ENCODE peak calls at places on chromosomes 1 and 21, in eight cellular contexts. O is uterus, N is HCT116, J is astrocyte, E is cardiac fibroblast, B is mucosa of descending colon, W is heart right ventricle, A is bronchial epithelial cell. I is an unnamed sample.

GRCh38 chr1:164836614-164837018 is 277.6 kb downstream of the PBX1 start:
- DNase-seq in O (no peak), N (no peak), J (no peak), E (no peak), B (no peak), W (peak; percentile 20), A (no peak), I (no peak)

GRCh38 chr1:232704694-232705680 is 75.1 kb upstream of the SIPA1L2 start:
- DNase-seq in O (peak; percentile 67), N (peak; percentile 37), J (peak; percentile 89), E (peak; percentile 76), B (no peak), W (no peak), A (peak; percentile 96), I (peak; percentile 86)

GRCh38 chr1:106876384-106876783 is 180.1 kb upstream of the PRMT6 start:
- DNase-seq in O (no peak), N (no peak), J (no peak), E (no peak), B (no peak), W (no peak), A (no peak), I (no peak)

GRCh38 chr1:197577580-197577979 is 197.7 kb downstream of the DENND1B start:
- DNase-seq in O (no peak), N (no peak), J (peak; percentile 54), E (no peak), B (no peak), W (no peak), A (no peak), I (no peak)

GRCh38 chr21:17829472-17829871 is 10.3 kb upstream of the C21orf91 start:
- DNase-seq in O (no peak), N (no peak), J (peak; percentile 56), E (peak; percentile 58), B (no peak), W (no peak), A (peak; percentile 52), I (peak; percentile 84)

GRCh38 chr21:45213392-45213791 is 74.3 kb downstream of the POFUT2 start:
- DNase-seq in O (no peak), N (no peak), J (no peak), E (no peak), B (no peak), W (no peak), A (no peak), I (no peak)

GRCh38 chr1:224718470-224719053 is 102.4 kb downstream of the CNIH3 start:
- DNase-seq in O (no peak), N (no peak), J (no peak), E (no peak), B (no peak), W (no peak), A (no peak), I (no peak)

GRCh38 chr1:88035578-88035977 is 648.5 kb upstream of the PKN2 start:
- DNase-seq in O (no peak), N (no peak), J (no peak), E (no peak), B (no peak), W (no peak), A (peak; percentile 22), I (no peak)

GRCh38 chr21:44383216-44383615 is 29.8 kb downstream of the TRPM2 start:
- DNase-seq in O (no peak), N (no peak), J (no peak), E (no peak), B (peak; percentile 2), W (no peak), A (no peak), I (no peak)

GRCh38 chr1:29920316-29920715 is 684.0 kb downstream of the PTPRU start:
- DNase-seq in O (no peak), N (no peak), J (no peak), E (no peak), B (no peak), W (no peak), A (no peak), I (no peak)

GRCh38 chr1:111139234-111139955 is 498 bp downstream of the DRAM2 start:
- DNase-seq in O (no peak), N (peak; percentile 18), J (peak; percentile 58), E (peak; percentile 58), B (no peak), W (no peak), A (peak; percentile 63), I (peak; percentile 44)

GRCh38 chr1:234978397-234979291 is 150.0 kb downstream of the TOMM20 start:
- DNase-seq in O (peak; percentile 58), N (peak; percentile 63), J (peak; percentile 89), E (peak; percentile 75), B (peak; percentile 77), W (no peak), A (peak; percentile 94), I (peak; percentile 75)

GRCh38 chr1:31605908-31606427 is 11.5 kb upstream of the HCRTR1 start:
- DNase-seq in O (no peak), N (no peak), J (peak; percentile 88), E (peak; percentile 91), B (no peak), W (no peak), A (peak; percentile 74), I (peak; percentile 63)

GRCh38 chr1:236394905-236395779 is 1.1 kb downstream of the EDARADD start:
- DNase-seq in O (peak; percentile 17), N (no peak), J (peak; percentile 8), E (peak; percentile 9), B (peak; percentile 41), W (peak; percentile 23), A (peak; percentile 73), I (peak; percentile 11)

GRCh38 chr1:224884428-224884827 is 45.0 kb upstream of the DNAH14 start:
- DNase-seq in O (no peak), N (no peak), J (peak; percentile 49), E (no peak), B (no peak), W (no peak), A (no peak), I (peak; percentile 46)

GRCh38 chr1:48251323-48251722 is 28.8 kb downstream of the SLC5A9 start:
- DNase-seq in O (no peak), N (no peak), J (no peak), E (no peak), B (no peak), W (no peak), A (no peak), I (no peak)

GRCh38 chr1:10106756-10107479 is 74.2 kb downstream of the UBE4B start:
- DNase-seq in O (no peak), N (no peak), J (no peak), E (no peak), B (no peak), W (no peak), A (peak; percentile 55), I (no peak)

GRCh38 chr1:39692152-39693064 is 1.2 kb upstream of the HPCAL4 start:
- DNase-seq in O (no peak), N (no peak), J (no peak), E (no peak), B (peak; percentile 31), W (no peak), A (no peak), I (no peak)

GRCh38 chr1:94729287-94729686 is 90.9 kb upstream of the SLC44A3 start:
- DNase-seq in O (no peak), N (no peak), J (peak; percentile 88), E (peak; percentile 65), B (no peak), W (no peak), A (no peak), I (peak; percentile 89)

GRCh38 chr1:237851209-237851845 is 39.4 kb downstream of the ZP4 start:
- DNase-seq in O (no peak), N (no peak), J (peak; percentile 40), E (peak; percentile 30), B (peak; percentile 42), W (no peak), A (peak; percentile 41), I (no peak)

GRCh38 chr21:16377857-16378256 is 648.1 kb downstream of the USP25 start:
- DNase-seq in O (no peak), N (no peak), J (peak; percentile 22), E (no peak), B (no peak), W (no peak), A (no peak), I (no peak)

GRCh38 chr21:16377120-16377658 is 647.4 kb downstream of the USP25 start:
- DNase-seq in O (no peak), N (no peak), J (peak; percentile 58), E (no peak), B (no peak), W (no peak), A (no peak), I (no peak)

GRCh38 chr21:16376673-16377072 is 646.9 kb downstream of the USP25 start:
- DNase-seq in O (no peak), N (no peak), J (no peak), E (no peak), B (no peak), W (no peak), A (no peak), I (no peak)

GRCh38 chr21:16378570-16378969 is 648.8 kb downstream of the USP25 start:
- DNase-seq in O (no peak), N (no peak), J (no peak), E (no peak), B (no peak), W (no peak), A (no peak), I (no peak)
- TF ChIP-seq CTCF in O (no peak), N (no peak), J (no peak), E (no peak), B (no peak), W (no peak), A (no peak), I (no peak)

GRCh38 chr21:31724552-31724951 is 7.4 kb downstream of the SCAF4 start:
- DNase-seq in O (no peak), N (no peak), J (no peak), E (no peak), B (no peak), W (no peak), A (no peak), I (no peak)
- H3K4me3 ChIP-seq in O (no peak overlapping the region), N (no peak overlapping the region), J (no peak overlapping the region), E (no peak overlapping the region), B (no peak overlapping the region), W (no peak overlapping the region), A (no peak overlapping the region), I (no peak overlapping the region)

GRCh38 chr1:17066530-17067426 is 12.9 kb upstream of the SDHB start:
- DNase-seq in O (no peak), N (no peak), J (no peak), E (no peak), B (no peak), W (no peak), A (no peak), I (no peak)
- TF ChIP-seq CTCF in O (no peak), N (no peak), J (no peak), E (no peak), B (no peak), W (no peak), A (no peak), I (no peak)

DNA sequence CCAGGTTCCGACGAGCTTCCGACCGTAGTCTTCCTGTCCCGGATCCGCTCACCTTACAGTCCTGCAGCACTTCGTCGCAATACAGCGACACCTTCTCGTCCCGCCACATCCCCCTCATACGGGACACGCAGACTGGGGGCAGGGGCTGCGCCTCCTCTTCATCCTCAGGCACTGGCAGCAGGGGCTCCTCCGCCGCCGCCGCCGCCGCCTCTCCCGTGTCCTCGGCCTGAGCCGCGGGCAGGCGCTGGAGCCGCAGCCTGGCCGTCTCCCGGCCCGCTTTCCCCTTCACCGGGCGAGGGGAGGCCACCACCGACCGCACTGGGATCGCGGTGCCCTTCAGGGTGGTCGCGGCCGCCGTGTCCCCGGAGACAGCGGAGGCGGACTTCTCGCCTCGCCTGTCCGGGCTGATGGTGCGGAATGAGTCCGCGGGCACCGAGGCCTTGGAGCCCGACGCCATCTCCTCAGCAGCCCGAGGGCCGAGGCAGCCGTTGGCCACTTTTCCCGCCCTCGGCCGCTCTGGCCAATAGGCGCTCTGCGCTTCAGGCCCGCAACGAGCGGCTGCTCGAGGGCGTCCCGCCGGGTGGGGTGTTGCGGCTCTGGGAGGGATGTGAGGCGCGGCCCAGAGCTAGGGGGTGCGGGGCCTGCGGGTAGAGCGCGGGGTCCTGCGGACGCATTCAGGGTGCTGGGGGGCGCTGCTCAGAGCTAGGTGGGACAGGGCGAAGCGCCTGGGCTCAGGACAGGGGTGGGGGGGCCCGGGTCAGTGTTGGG is at the start of gene SHCBP1L:
- DNase-seq in O (no peak), N (no peak), J (no peak), E (no peak), B (no peak), W (peak; percentile 17), A (no peak), I (no peak)
- H3K4me3 ChIP-seq in O (peak within 1 kb of the TSS; percentile 24), N (no peak within 1 kb of the TSS), J (no peak within 1 kb of the TSS), E (no peak within 1 kb of the TSS), B (no peak within 1 kb of the TSS), W (peak within 1 kb of the TSS; percentile 21), A (peak within 1 kb of the TSS; percentile 18), I (peak within 1 kb of the TSS; percentile 34)

I was measured in AG10803.